ENCODE peak calls at places on chromosome 5, in six cellular contexts. U is uterus; H is ascending aorta; R is CD8-positive, alpha-beta memory T cell; V is adrenal gland; T is GM23248. Q is an unnamed sample. For H3K4me1, the result is how much of the 10 kb centered on the place peaks cover.

GRCh38 chr5:18243846-18244245 is 609.6 kb downstream of the TAF11L14 start:
- DNase-seq in H (no peak), V (no peak), R (no peak), U (no peak), T (no peak), Q (no peak)

GRCh38 chr5:19739691-19740090 is 248.3 kb downstream of the CDH18 start:
- DNase-seq in U (no peak), V (no peak), T (no peak), R (no peak), H (no peak), Q (peak)

GRCh38 chr5:133569347-133569746 is 43.0 kb downstream of the FSTL4 start:
- DNase-seq in T (peak), U (no peak), V (no peak), R (no peak), H (no peak), Q (no peak)

GRCh38 chr5:179623906-179624741 is 653 bp upstream of the HNRNPH1 start:
- DNase-seq in H (no peak), V (peak), R (peak), T (peak), U (peak), Q (peak)

GRCh38 chr5:120843390-120843980 is 379.4 kb downstream of the PRR16 start:
- DNase-seq in R (no peak), H (no peak), U (no peak), T (no peak), V (no peak), Q (no peak)

GRCh38 chr5:52811067-52811749 is 23.5 kb downstream of the ITGA1 start:
- DNase-seq in R (no peak), H (no peak), U (no peak), V (peak), T (peak), Q (no peak)

GRCh38 chr5:138944527-138945322 is 69.6 kb upstream of the LRRTM2 start:
- DNase-seq in V (peak), R (no peak), T (no peak), H (no peak), U (no peak), Q (no peak)

GRCh38 chr5:14167211-14167845 is 24.2 kb downstream of the TRIO start:
- DNase-seq in R (no peak), V (peak), H (no peak), T (peak), U (no peak), Q (no peak)

GRCh38 chr5:111854196-111854595 is 97.2 kb upstream of the NREP start:
- DNase-seq in H (no peak), U (no peak), T (no peak), V (no peak), R (no peak), Q (no peak)

GRCh38 chr5:176466245-176466871 is 18.2 kb downstream of the FAF2 start:
- DNase-seq in U (no peak), T (peak), H (no peak), V (no peak), R (no peak), Q (no peak)

GRCh38 chr5:425714-426113 is 17.3 kb upstream of the EXOC3 start:
- DNase-seq in T (no peak), V (peak), U (no peak), H (no peak), R (no peak), Q (no peak)

GRCh38 chr5:138303365-138303764 is 28.2 kb downstream of the CDC25C start:
- DNase-seq in T (peak), R (no peak), V (no peak), H (no peak), U (no peak), Q (no peak)

GRCh38 chr5:17258429-17258828 is 41.0 kb downstream of the BASP1 start:
- DNase-seq in U (no peak), H (no peak), R (no peak), V (no peak), T (peak), Q (no peak)

GRCh38 chr5:167049043-167049663 is 1242.3 kb upstream of the WWC1 start:
- DNase-seq in T (peak), V (peak), R (no peak), U (no peak), H (no peak), Q (peak)

GRCh38 chr5:83789376-83789775 is 68.7 kb upstream of the HAPLN1 start:
- DNase-seq in R (no peak), H (no peak), T (no peak), U (no peak), V (no peak), Q (no peak)

GRCh38 chr5:171610686-171611085 is 174.9 kb upstream of the SMIM23 start:
- DNase-seq in V (no peak), U (no peak), R (no peak), T (no peak), H (no peak), Q (no peak)

GRCh38 chr5:123441408-123441807 is 18.2 kb upstream of the CEP120 start:
- DNase-seq in T (peak), H (no peak), U (no peak), R (no peak), V (no peak), Q (no peak)

GRCh38 chr5:169161022-169161680 is 139.8 kb downstream of the SLIT3 start:
- DNase-seq in R (no peak), V (no peak), T (peak), U (peak), H (no peak), Q (peak)

GRCh38 chr5:174335682-174336364 is 290.3 kb downstream of the NSG2 start:
- DNase-seq in V (no peak), U (no peak), H (no peak), T (peak), R (no peak), Q (no peak)

GRCh38 chr5:61631438-61631941 is 299.4 kb downstream of the ZSWIM6 start:
- DNase-seq in H (no peak), T (peak), R (no peak), V (peak), U (peak), Q (peak)

GRCh38 chr5:81747030-81747429 is 3.9 kb downstream of the SSBP2 start:
- DNase-seq in H (no peak), U (no peak), V (no peak), R (no peak), T (no peak), Q (no peak)
- H3K4me1 ChIP-seq in H (under half), U (under half), V (under half), R (under half), T (under half), Q (under half)

GRCh38 chr5:9545959-9546851 is at the start of gene SEMA5A:
- DNase-seq in R (no peak), H (no peak), T (peak), U (peak), V (peak), Q (no peak)

GRCh38 chr5:9545301-9545958 is 445 bp downstream of the SEMA5A start:
- DNase-seq in R (no peak), H (no peak), U (no peak), V (peak), T (peak), Q (no peak)

GRCh38 chr5:9544056-9544455 is 1.8 kb downstream of the SEMA5A start:
- DNase-seq in U (no peak), V (no peak), H (no peak), R (no peak), T (no peak), Q (no peak)

GRCh38 chr5:9543266-9543925 is 2.5 kb downstream of the SEMA5A start:
- DNase-seq in H (no peak), T (peak), V (no peak), R (no peak), U (no peak), Q (no peak)

GRCh38 chr5:9544502-9545300 is 1.2 kb downstream of the SEMA5A start:
- DNase-seq in R (no peak), H (no peak), V (peak), U (peak), T (peak), Q (no peak)
- H3K27ac ChIP-seq in R (no peak), H (peak), V (no peak), U (peak), T (peak), Q (no peak)

GRCh38 chr5:95925939-95926338 is 35.7 kb downstream of the ELL2 start:
- DNase-seq in H (no peak), V (no peak), R (no peak), U (no peak), T (no peak), Q (no peak)
- H3K4me1 ChIP-seq in H (under half), V (under half), R (under half), U (under half), T (half or more), Q (under half)

DNA sequence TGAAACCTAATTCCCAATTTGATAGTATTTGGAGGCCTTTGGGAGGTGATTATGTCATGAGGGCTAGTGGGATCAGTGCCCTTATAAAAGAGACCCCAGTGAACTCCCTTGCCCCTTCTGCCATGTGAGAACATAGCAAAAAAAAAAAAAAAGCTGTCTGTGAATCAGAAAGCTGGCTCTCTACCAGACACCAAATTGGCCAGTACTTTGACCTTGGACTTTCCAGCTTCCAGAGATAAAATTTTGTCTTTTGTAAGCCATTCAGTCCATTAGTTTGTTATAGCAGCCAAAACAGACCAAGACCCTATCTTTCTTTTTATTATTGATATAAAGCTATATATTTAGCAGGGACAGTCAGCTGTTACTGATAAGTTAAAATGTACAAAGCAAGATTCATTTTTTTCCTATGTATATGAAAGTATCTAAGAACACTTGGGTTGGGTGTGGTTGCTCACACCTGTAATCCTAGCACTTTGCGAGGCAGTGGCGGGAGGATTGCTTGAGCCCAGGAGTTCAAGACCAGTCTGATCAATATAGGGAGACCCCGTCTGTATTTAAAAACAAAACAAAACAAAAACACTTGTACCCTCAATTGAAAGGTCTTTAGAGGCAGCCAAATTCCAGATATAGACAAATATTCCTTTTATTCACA is 8.1 kb upstream of the C5orf24 start:
- DNase-seq in T (peak), U (no peak), H (no peak), R (no peak), V (peak), Q (no peak)
- H3K27ac ChIP-seq in T (no peak), U (no peak), H (no peak), R (no peak), V (peak), Q (no peak)

GRCh38 chr5:64691333-64691732 is 1.0 kb downstream of the SHISAL2B start:
- DNase-seq in V (no peak), R (no peak), H (no peak), T (no peak), U (no peak), Q (no peak)
- H3K4me1 ChIP-seq in V (under half), R (under half), H (under half), T (under half), U (under half), Q (under half)

GRCh38 chr5:137040641-137041340 is 458.3 kb downstream of the SPOCK1 start:
- DNase-seq in U (no peak), R (no peak), T (peak), H (no peak), V (no peak), Q (no peak)

GRCh38 chr5:137035480-137035878 is 463.6 kb downstream of the SPOCK1 start:
- DNase-seq in H (no peak), R (no peak), V (no peak), T (peak), U (no peak), Q (no peak)

GRCh38 chr5:137037848-137038247 is 461.3 kb downstream of the SPOCK1 start:
- DNase-seq in R (no peak), V (no peak), H (no peak), U (no peak), T (no peak), Q (no peak)

GRCh38 chr5:137036630-137037029 is 462.5 kb downstream of the SPOCK1 start:
- DNase-seq in T (no peak), V (no peak), U (no peak), R (no peak), H (no peak), Q (peak)

DNA sequence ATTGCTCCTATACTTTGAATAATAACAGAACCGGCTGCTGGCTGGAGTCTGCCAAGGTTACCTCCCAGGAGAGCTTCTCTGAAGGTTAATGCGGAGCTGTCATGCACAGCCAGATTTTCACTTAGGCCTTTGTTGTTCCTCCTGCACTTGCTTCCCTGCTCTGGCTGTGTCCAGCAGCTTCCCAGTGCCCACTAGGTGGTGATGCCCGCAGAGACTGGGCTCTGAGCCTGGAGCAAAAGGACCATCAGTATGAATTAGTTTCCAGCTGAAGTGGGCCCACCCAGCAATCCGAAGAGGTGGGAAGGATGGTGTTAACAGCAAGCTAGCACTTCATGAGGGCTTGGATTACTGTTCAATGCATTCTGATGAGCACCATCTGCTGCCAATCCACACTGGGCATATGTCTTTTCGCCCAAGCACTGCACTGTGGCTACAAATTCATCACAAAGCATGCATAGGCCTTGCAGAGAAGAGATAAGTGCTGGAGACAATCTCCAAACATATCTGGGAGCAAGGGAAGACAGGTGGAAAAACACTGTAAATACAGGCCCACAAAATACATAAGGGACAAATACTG is 459.1 kb downstream of the SPOCK1 start:
- DNase-seq in T (no peak), H (no peak), U (no peak), R (no peak), V (peak), Q (no peak)
- H3K27ac ChIP-seq in T (no peak), H (no peak), U (no peak), R (no peak), V (no peak), Q (no peak)

DNA sequence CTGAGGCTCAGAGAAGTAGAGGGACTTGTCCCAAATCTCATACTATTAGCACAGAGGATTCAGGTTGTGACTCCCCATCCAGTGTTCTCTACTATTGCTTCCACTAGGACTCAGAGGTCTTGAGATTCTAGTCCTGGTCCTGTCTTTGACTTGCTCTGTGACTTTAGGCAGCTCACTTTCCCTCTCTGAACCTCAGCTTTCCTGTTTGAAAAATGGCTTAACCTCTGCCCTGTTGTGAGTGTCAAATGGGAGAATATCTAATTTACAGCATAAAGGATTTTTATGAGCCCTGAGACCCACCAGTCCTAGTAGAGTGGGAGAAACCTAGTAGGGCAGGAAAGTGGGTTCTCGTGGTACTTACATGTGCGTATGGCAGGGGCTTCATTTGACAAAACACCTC is 73.0 kb downstream of the PPARGC1B start:
- DNase-seq in R (no peak), V (no peak), T (no peak), U (no peak), H (no peak), Q (no peak)
- H3K4me1 ChIP-seq in R (under half), V (under half), T (under half), U (under half), H (under half), Q (half or more)

GRCh38 chr5:77358566-77359205 is 133.4 kb downstream of the WDR41 start:
- DNase-seq in T (peak), R (no peak), U (peak), V (no peak), H (no peak), Q (no peak)
- H3K27ac ChIP-seq in T (peak), R (no peak), U (peak), V (no peak), H (peak), Q (no peak)

DNA sequence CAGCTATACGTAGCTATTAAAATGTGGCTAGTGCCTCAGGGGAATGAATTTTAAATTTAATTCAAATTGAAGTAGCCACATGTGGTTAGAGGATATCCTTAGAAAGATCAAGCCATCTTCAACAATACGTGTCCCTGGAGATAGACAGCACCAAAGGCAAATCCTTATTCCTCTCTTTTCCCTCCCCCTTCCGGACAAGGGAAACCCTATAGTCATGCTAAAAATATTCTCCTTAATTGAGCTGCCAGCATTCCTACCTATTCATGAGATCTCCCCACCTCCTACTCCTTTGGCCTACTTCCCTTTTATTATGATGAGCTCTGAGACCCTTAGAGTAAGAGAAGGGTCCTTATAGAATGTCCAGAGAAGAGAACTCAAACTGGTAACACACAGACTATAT is 11.0 kb downstream of the LCP2 start:
- DNase-seq in R (no peak), T (no peak), U (no peak), V (no peak), H (no peak), Q (no peak)
- H3K4me1 ChIP-seq in R (half or more), T (under half), U (under half), V (under half), H (under half), Q (under half)

GRCh38 chr5:134891473-134891872 is 13.5 kb upstream of the PCBD2 start:
- DNase-seq in U (no peak), T (no peak), R (no peak), H (no peak), V (no peak), Q (no peak)

GRCh38 chr5:134892282-134892681 is 12.6 kb upstream of the PCBD2 start:
- DNase-seq in R (no peak), V (no peak), H (no peak), T (no peak), U (no peak), Q (no peak)

GRCh38 chr5:134889335-134889734 is 15.2 kb downstream of the TXNDC15 start:
- DNase-seq in T (no peak), V (no peak), U (no peak), H (no peak), R (no peak), Q (no peak)

GRCh38 chr5:134893748-134894505 is 11.0 kb upstream of the PCBD2 start:
- DNase-seq in H (no peak), V (peak), R (no peak), U (no peak), T (no peak), Q (no peak)

GRCh38 chr5:134892926-134893325 is 12.0 kb upstream of the PCBD2 start:
- DNase-seq in U (no peak), R (no peak), T (no peak), V (no peak), H (no peak), Q (no peak)
- H3K27ac ChIP-seq in U (no peak), R (no peak), T (no peak), V (no peak), H (no peak), Q (no peak)

Q was measured in SJCRH30.